ENCODE peak calls at places on chromosomes 12 and 14, in six cellular contexts. E, R, D, G, P and U are unnamed samples. For H3K4me1, the result is how much of the 10 kb centered on the place peaks cover.

GRCh38 chr12:11830298-11830937 is 180.9 kb downstream of the ETV6 start:
- DNase-seq in E (no peak), R (no peak), D (no peak), G (no peak), P (no peak), U (no peak)

GRCh38 chr12:27539191-27539631 is 15.2 kb downstream of the PPFIBP1 start:
- DNase-seq in E (peak), R (no peak), D (no peak), G (no peak), P (no peak), U (no peak)

GRCh38 chr14:68364823-68365222 is 428.0 kb downstream of the ZFP36L1 start:
- DNase-seq in E (no peak), R (no peak), D (peak), G (peak), P (no peak), U (no peak)

GRCh38 chr12:114328292-114328691 is 77.7 kb downstream of the TBX5 start:
- DNase-seq in E (no peak), R (no peak), D (no peak), G (no peak), P (no peak), U (no peak)

GRCh38 chr12:84718901-84719300 is 193.7 kb downstream of the SLC6A15 start:
- DNase-seq in E (no peak), R (no peak), D (no peak), G (no peak), P (no peak), U (no peak)

GRCh38 chr14:59890676-59891075 is 20.1 kb upstream of the RTN1 start:
- DNase-seq in E (no peak), R (no peak), D (no peak), G (no peak), P (no peak), U (no peak)

GRCh38 chr12:121784460-121784859 is 9.0 kb downstream of the RHOF start:
- DNase-seq in E (peak), R (no peak), D (peak), G (no peak), P (no peak), U (no peak)

GRCh38 chr12:119071176-119071575 is 89.8 kb downstream of the SRRM4 start:
- DNase-seq in E (no peak), R (no peak), D (no peak), G (no peak), P (no peak), U (no peak)

GRCh38 chr12:92623386-92623785 is 79.4 kb upstream of the PLEKHG7 start:
- DNase-seq in E (peak), R (no peak), D (peak), G (no peak), P (no peak), U (no peak)

GRCh38 chr12:22657538-22657937 is 32.6 kb downstream of the ETNK1 start:
- DNase-seq in E (peak), R (no peak), D (peak), G (no peak), P (no peak), U (no peak)

GRCh38 chr12:72075401-72075800 is 136.8 kb downstream of the TPH2 start:
- DNase-seq in E (no peak), R (no peak), D (no peak), G (no peak), P (no peak), U (no peak)

GRCh38 chr12:106841471-106842302 is 67.2 kb downstream of the RIC8B start:
- DNase-seq in E (peak), R (peak), D (peak), G (peak), P (peak), U (peak)

GRCh38 chr12:1174659-1175058 is 183.6 kb downstream of the ERC1 start:
- DNase-seq in E (no peak), R (no peak), D (no peak), G (no peak), P (no peak), U (no peak)

GRCh38 chr14:52917732-52918131 is 33.1 kb downstream of the FERMT2 start:
- DNase-seq in E (no peak), R (no peak), D (no peak), G (no peak), P (no peak), U (no peak)

GRCh38 chr14:60091550-60092511 is at the start of gene PCNX4:
- DNase-seq in E (peak), R (peak), D (peak), G (peak), P (peak), U (peak)

GRCh38 chr12:27969011-27969900 is 3.3 kb downstream of the PTHLH start:
- DNase-seq in E (peak), R (peak), D (peak), G (peak), P (peak), U (no peak)

GRCh38 chr14:102087762-102088011 is 843 bp upstream of the HSP90AA1 start:
- DNase-seq in E (no peak), R (no peak), D (no peak), G (peak), P (no peak), U (no peak)

GRCh38 chr14:67620217-67620789 is 583 bp downstream of the ARG2 start:
- DNase-seq in E (peak), R (no peak), D (no peak), G (peak), P (peak), U (peak)

GRCh38 chr14:103316723-103317122 is 17.3 kb upstream of the EIF5 start:
- DNase-seq in E (no peak), R (no peak), D (no peak), G (peak), P (no peak), U (no peak)

GRCh38 chr12:26426652-26427051 is 231.3 kb downstream of the SSPN start:
- DNase-seq in E (no peak), R (no peak), D (no peak), G (no peak), P (no peak), U (no peak)

GRCh38 chr12:5985471-5985870 is 40.4 kb upstream of the ANO2 start:
- DNase-seq in E (no peak), R (no peak), D (no peak), G (no peak), P (no peak), U (no peak)

GRCh38 chr14:96102071-96102856 is 63.1 kb downstream of the C14orf132 start:
- DNase-seq in E (peak), R (peak), D (peak), G (no peak), P (no peak), U (no peak)

GRCh38 chr14:23005861-23006534 is 3.9 kb downstream of the C14orf93 start:
- DNase-seq in E (peak), R (no peak), D (peak), G (no peak), P (no peak), U (no peak)

GRCh38 chr12:25996677-25997076 is 38.2 kb downstream of the RASSF8 start:
- DNase-seq in E (no peak), R (no peak), D (no peak), G (no peak), P (no peak), U (no peak)

GRCh38 chr14:68784298-68784910 is 8.5 kb downstream of the ZFP36L1 start:
- DNase-seq in E (no peak), R (no peak), D (peak), G (no peak), P (peak), U (peak)

GRCh38 chr14:84482256-84483071 is 1047.5 kb upstream of the FLRT2 start:
- DNase-seq in E (peak), R (no peak), D (peak), G (no peak), P (no peak), U (no peak)

GRCh38 chr12:122080149-122081107 is 1.9 kb downstream of the MLXIP start:
- DNase-seq in E (peak), R (peak), D (peak), G (peak), P (no peak), U (peak)

GRCh38 chr14:77375164-77375950 is 1.5 kb downstream of the TMED8 start:
- DNase-seq in E (no peak), R (no peak), D (no peak), G (no peak), P (no peak), U (no peak)

GRCh38 chr14:88363624-88364023 is 21.8 kb upstream of the SPATA7 start:
- DNase-seq in E (no peak), R (no peak), D (no peak), G (peak), P (no peak), U (no peak)

GRCh38 chr12:47276253-47277070 is 196.7 kb upstream of the AMIGO2 start:
- DNase-seq in E (peak), R (no peak), D (peak), G (no peak), P (no peak), U (peak)

GRCh38 chr14:104392396-104393198 is 187.0 kb upstream of the C14orf180 start:
- DNase-seq in E (no peak), R (no peak), D (no peak), G (no peak), P (peak), U (peak)

GRCh38 chr14:23415821-23416480 is 7.9 kb upstream of the MYH6 start:
- DNase-seq in E (no peak), R (no peak), D (no peak), G (no peak), P (no peak), U (no peak)

GRCh38 chr12:124179936-124180605 is 114.8 kb upstream of the RFLNA start:
- DNase-seq in E (no peak), R (no peak), D (peak), G (no peak), P (no peak), U (no peak)

GRCh38 chr12:132346496-132347470 is 17.4 kb upstream of the GALNT9 start:
- DNase-seq in E (no peak), R (no peak), D (no peak), G (no peak), P (no peak), U (no peak)

GRCh38 chr12:79547044-79547734 is 143.6 kb downstream of the PAWR start:
- DNase-seq in E (peak), R (no peak), D (peak), G (peak), P (no peak), U (peak)

GRCh38 chr14:73718742-73719251 is 4.6 kb upstream of the PNMA1 start:
- DNase-seq in E (no peak), R (no peak), D (no peak), G (peak), P (peak), U (no peak)

GRCh38 chr12:53336137-53336785 is at the start of gene SP7:
- DNase-seq in E (no peak), R (no peak), D (no peak), G (peak), P (no peak), U (no peak)

GRCh38 chr14:95886366-95886765 is 9.7 kb downstream of the TUNAR start:
- DNase-seq in E (no peak), R (no peak), D (no peak), G (no peak), P (no peak), U (no peak)

DNA sequence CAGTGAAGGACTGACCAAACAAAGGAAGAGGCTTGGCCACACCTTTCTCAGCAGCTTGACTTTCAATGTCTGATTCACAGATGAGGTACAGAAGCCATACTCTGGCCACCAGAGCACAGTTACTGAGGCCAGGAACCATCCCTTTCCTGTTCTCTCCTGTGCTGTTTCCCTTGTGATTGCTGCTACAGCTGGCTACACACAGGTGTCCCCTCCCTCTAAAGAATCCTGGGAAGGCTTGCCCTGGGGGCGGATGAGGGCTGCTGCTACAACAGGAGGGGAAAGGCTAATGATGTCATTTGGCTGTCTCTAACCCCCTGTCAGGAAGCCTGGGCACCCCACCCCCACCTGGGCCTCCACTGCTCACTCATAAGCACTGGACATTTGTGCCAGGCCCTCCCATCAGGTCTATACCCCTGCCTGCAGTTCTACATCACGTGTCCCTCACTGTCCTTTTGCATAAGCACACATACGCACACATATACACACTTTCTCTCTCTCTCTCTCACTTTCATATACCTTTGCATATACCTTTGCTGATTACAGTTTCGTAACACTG is 41.3 kb downstream of the PRPF40B start:
- DNase-seq in E (no peak), R (no peak), D (no peak), G (no peak), P (no peak), U (no peak)
- H3K4me1 ChIP-seq in E (under half), R (under half), D (under half), G (under half), P (under half), U (under half)

DNA sequence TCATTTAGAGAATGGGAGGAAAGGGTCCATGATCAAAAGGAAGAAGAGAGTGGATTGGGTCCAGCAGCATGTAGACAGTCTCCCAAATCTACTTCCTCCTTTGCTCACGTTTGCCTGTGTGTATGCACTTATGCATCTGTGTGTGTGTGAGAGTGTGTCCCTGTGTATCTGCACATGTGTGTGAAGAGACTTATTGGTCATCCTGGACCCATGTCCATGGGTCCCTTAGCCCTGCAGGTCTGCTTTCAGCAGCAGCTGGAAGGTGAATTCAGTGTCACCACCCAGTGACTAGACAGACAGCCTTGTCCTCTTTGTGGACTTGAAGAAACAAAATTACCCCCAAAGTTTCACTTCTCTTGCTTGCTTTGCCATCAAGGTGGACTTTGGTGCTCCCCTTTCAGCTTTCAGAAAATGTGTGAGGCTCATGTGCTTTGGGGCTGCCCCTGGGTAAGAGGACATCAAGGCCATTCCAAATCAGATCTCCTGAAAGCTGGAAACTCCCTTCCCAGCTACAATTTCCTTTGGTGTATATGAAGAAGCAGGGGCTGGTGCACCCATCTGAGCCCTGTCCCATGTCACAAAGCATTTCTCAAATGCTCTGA is 1063.8 kb downstream of the BCL11B start:
- DNase-seq in E (no peak), R (no peak), D (no peak), G (no peak), P (no peak), U (no peak)
- H3K4me3 ChIP-seq in E (no peak), R (no peak), D (no peak), G (no peak), P (no peak), U (no peak)

DNA sequence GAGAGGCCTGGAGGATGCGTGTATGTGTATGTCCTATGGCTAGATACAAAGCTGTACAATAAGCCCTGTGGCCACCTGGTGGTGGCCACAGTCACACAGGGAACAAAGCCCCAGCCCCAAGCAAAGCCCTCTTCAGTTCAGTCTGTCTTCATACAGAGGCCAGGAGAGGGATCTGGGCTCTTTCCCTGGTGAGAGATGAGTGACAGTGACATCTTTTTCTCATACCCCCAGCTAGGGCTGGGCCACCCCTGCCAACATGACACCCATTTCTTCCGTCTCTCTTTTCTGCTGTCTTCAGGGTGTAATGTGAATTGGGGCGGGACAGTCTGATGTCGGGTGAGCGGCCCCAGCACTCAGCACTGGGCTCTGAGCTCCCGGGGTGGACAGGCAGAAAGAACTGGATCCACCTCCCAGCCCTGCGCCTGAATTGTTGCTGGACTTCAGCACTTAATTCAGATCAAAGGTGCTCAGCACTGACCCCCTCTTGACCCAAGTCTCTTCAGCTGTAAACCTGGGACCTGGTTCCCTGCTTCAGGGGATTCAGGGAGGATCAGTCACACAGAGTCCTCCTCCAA is 59.8 kb downstream of the SERPINA3 start:
- DNase-seq in E (no peak), R (no peak), D (no peak), G (no peak), P (no peak), U (no peak)
- TF ChIP-seq CTCF in E (peak), R (no peak), D (peak), G (no peak), P (no peak), U (no peak)

DNA sequence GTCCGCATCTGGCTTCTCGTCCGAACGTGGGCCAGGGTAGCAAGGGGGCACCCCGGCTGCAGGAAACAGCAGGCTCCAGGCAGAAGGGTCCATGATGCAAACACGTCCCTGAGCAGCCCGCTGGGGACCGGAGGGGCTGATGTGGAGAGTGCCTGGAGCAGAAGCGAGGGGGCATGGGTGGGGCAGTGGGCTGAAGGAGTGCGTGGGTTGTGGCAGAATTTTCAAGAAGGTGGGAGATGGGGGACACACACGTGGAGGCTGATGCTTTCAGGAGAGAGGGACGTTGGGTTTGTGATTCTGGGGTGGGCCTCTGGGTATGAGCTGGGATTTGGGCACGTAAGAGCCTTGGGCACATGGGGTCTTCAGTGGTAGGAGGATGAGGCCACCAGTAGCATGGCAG is 45.6 kb upstream of the DLK1 start:
- DNase-seq in E (no peak), R (no peak), D (no peak), G (no peak), P (no peak), U (no peak)
- H3K4me1 ChIP-seq in E (under half), R (under half), D (under half), G (under half), P (under half), U (under half)

GRCh38 chr12:97335093-97335492 is 127.5 kb upstream of the RMST start:
- DNase-seq in E (no peak), R (no peak), D (no peak), G (no peak), P (no peak), U (no peak)

GRCh38 chr12:97342130-97342529 is 120.5 kb upstream of the RMST start:
- DNase-seq in E (no peak), R (no peak), D (no peak), G (no peak), P (no peak), U (no peak)

GRCh38 chr12:97336896-97337751 is 125.5 kb upstream of the RMST start:
- DNase-seq in E (no peak), R (no peak), D (no peak), G (no peak), P (no peak), U (no peak)
- H3K4me3 ChIP-seq in E (no peak), R (no peak), D (no peak), G (no peak), P (no peak), U (no peak)

GRCh38 chr14:54555651-54556050 is 11.3 kb upstream of the SAMD4A start:
- DNase-seq in E (no peak), R (no peak), D (no peak), G (no peak), P (no peak), U (no peak)
- TF ChIP-seq CTCF in E (peak), R (no peak), D (peak), G (no peak), P (no peak), U (no peak)

GRCh38 chr14:61474671-61475070 is 153.3 kb downstream of the PRKCH start:
- DNase-seq in E (no peak), R (no peak), D (no peak), G (no peak), P (no peak), U (no peak)

GRCh38 chr14:61472025-61472672 is 150.8 kb downstream of the PRKCH start:
- DNase-seq in E (peak), R (peak), D (peak), G (no peak), P (no peak), U (no peak)

GRCh38 chr14:61475316-61475715 is 153.9 kb downstream of the PRKCH start:
- DNase-seq in E (peak), R (no peak), D (peak), G (peak), P (no peak), U (no peak)

GRCh38 chr14:61472801-61473376 is 151.5 kb downstream of the PRKCH start:
- DNase-seq in E (peak), R (no peak), D (peak), G (no peak), P (no peak), U (no peak)

GRCh38 chr14:61474021-61474420 is 152.6 kb downstream of the PRKCH start:
- DNase-seq in E (no peak), R (no peak), D (no peak), G (no peak), P (no peak), U (no peak)
- H3K4me1 ChIP-seq in E (under half), R (under half), D (under half), G (under half), P (under half), U (under half)

GRCh38 chr12:51390457-51391046 is 654 bp downstream of the GALNT6 start:
- DNase-seq in E (no peak), R (no peak), D (no peak), G (no peak), P (no peak), U (no peak)
- H3K4me3 ChIP-seq in E (peak), R (peak), D (peak), G (peak), P (no peak), U (peak)

GRCh38 chr14:51165415-51165814 is 70.5 kb upstream of the TRIM9 start:
- DNase-seq in E (no peak), R (no peak), D (peak), G (no peak), P (no peak), U (no peak)

GRCh38 chr14:51168220-51168613 is 71.8 kb upstream of the TMX1 start:
- DNase-seq in E (no peak), R (no peak), D (no peak), G (no peak), P (no peak), U (no peak)

GRCh38 chr14:51167587-51168219 is 72.3 kb upstream of the TMX1 start:
- DNase-seq in E (no peak), R (no peak), D (peak), G (no peak), P (no peak), U (no peak)
- TF ChIP-seq CTCF in E (no peak), R (no peak), D (no peak), G (no peak), P (no peak), U (no peak)